ENCODE peak calls at places on chromosomes 16 and 17, in five cellular contexts. W is progenitor cell of endocrine pancreas, X is left ventricle myocardium inferior, I is chondrocyte, P is transverse colon. F is an unnamed sample.

GRCh38 chr17:29163563-29163962 is 16.6 kb downstream of the MYO18A start:
- DNase-seq in X (no peak), P (no peak), I (no peak), W (no peak), F (no peak)

GRCh38 chr16:66286527-66286926 is 80.0 kb upstream of the CDH5 start:
- DNase-seq in X (no peak), W (no peak), I (no peak), P (no peak), F (no peak)

GRCh38 chr16:48810803-48811453 is 200.9 kb upstream of the N4BP1 start:
- DNase-seq in I (no peak), W (peak; percentile 70), P (no peak), X (no peak), F (peak; percentile 13)

GRCh38 chr17:70091681-70092080 is 16.7 kb downstream of the KCNJ16 start:
- DNase-seq in P (no peak), X (no peak), I (no peak), W (no peak), F (no peak)

GRCh38 chr17:67500677-67501300 is 123.7 kb downstream of the PITPNC1 start:
- DNase-seq in P (no peak), W (no peak), X (no peak), I (no peak), F (no peak)

GRCh38 chr17:48261297-48261880 is 153.8 kb downstream of the SNX11 start:
- DNase-seq in P (peak; percentile 30), I (no peak), X (no peak), W (no peak), F (peak; percentile 41)

GRCh38 chr17:4594406-4595349 is 10.3 kb downstream of the SMTNL2 start:
- DNase-seq in I (no peak), X (no peak), W (peak; percentile 46), P (peak; percentile 53), F (peak; percentile 69)

GRCh38 chr16:13957197-13958078 is 37.5 kb downstream of the ERCC4 start:
- DNase-seq in I (no peak), W (no peak), X (peak; percentile 41), P (peak; percentile 69), F (no peak)

GRCh38 chr17:81337449-81337848 is 42.3 kb upstream of the SLC38A10 start:
- DNase-seq in P (peak; percentile 67), X (no peak), W (no peak), I (no peak), F (no peak)

GRCh38 chr16:67861877-67862276 is 11.0 kb upstream of the EDC4 start:
- DNase-seq in P (no peak), X (no peak), I (no peak), W (no peak), F (no peak)

GRCh38 chr17:57551321-57552079 is 193.6 kb downstream of the CCDC182 start:
- DNase-seq in W (no peak), P (peak; percentile 82), I (no peak), X (no peak), F (no peak)

GRCh38 chr17:20244671-20245070 is 222.7 kb downstream of the LGALS9B start:
- DNase-seq in W (no peak), P (no peak), X (no peak), I (no peak), F (no peak)

GRCh38 chr16:67155305-67156145 is 4.2 kb downstream of the TRADD start:
- DNase-seq in X (peak; percentile 72), W (peak; percentile 80), I (no peak), P (peak; percentile 80), F (peak; percentile 92)

GRCh38 chr17:17413821-17414220 is 63.0 kb upstream of the MED9 start:
- DNase-seq in P (no peak), X (no peak), I (no peak), W (no peak), F (no peak)

GRCh38 chr16:70396209-70396904 is 42.5 kb downstream of the ST3GAL2 start:
- DNase-seq in I (no peak), P (no peak), X (no peak), W (no peak), F (no peak)

GRCh38 chr17:1256699-1257098 is 13.5 kb upstream of the BHLHA9 start:
- DNase-seq in W (no peak), I (no peak), X (no peak), P (no peak), F (no peak)

GRCh38 chr16:66636199-66636598 is 31.7 kb downstream of the CMTM3 start:
- DNase-seq in I (no peak), W (no peak), P (no peak), X (no peak), F (no peak)

GRCh38 chr16:48081656-48082055 is 74.1 kb downstream of the ABCC12 start:
- DNase-seq in P (no peak), W (no peak), I (no peak), X (no peak), F (no peak)

GRCh38 chr16:73285336-73285735 is 237.4 kb upstream of the ZFHX3 start:
- DNase-seq in W (no peak), I (no peak), P (no peak), X (no peak), F (no peak)

DNA sequence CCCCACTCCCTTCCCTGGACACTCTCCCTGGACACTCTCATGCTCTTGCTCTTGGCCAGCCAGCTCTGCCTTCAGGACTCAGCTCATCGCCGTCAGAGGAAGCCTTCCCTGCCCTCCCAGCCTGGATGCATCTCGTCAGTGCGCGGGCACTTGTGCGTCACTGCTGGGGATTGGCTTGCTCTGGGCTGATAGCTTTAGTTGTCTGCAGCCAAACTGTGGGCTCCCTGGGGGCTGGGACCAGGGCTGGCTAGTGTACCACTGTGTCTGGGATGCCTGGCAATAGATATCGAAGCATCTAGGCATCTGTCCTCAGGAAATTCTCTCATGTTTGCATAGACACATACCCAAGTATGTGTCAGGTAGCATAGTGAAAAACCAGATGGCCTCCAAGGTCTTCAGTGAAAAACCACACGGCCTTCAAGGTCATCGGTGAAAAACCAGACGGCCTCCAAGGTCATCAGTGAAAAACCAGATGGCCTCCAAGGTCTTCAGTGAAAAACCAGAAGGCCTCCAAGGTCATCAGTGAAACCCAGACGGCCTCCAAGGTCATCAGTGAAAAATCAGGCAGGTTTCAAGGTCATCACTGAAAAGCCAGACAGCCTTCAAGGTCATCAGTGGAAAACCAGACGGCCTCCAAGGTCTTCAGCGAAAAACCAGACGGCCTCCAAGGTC is 72.0 kb downstream of the CMIP start:
- DNase-seq in P (no peak), X (no peak), I (peak; percentile 69), W (no peak), F (no peak)
- TF ChIP-seq CTCF in P (no peak), X (no peak), I (no peak), W (no peak), F (no peak)

GRCh38 chr16:1283996-1284592 is 25.3 kb upstream of the UBE2I start:
- DNase-seq in I (no peak), P (no peak), W (no peak), X (no peak), F (no peak)

GRCh38 chr16:1287982-1288670 is 21.3 kb upstream of the UBE2I start:
- DNase-seq in X (peak; percentile 39), P (no peak), W (no peak), I (no peak), F (no peak)

GRCh38 chr16:1286492-1287094 is 22.8 kb upstream of the UBE2I start:
- DNase-seq in X (no peak), I (no peak), P (no peak), W (no peak), F (no peak)

GRCh38 chr16:1283296-1283695 is 26.1 kb upstream of the UBE2I start:
- DNase-seq in W (no peak), I (no peak), X (no peak), P (no peak), F (no peak)

DNA sequence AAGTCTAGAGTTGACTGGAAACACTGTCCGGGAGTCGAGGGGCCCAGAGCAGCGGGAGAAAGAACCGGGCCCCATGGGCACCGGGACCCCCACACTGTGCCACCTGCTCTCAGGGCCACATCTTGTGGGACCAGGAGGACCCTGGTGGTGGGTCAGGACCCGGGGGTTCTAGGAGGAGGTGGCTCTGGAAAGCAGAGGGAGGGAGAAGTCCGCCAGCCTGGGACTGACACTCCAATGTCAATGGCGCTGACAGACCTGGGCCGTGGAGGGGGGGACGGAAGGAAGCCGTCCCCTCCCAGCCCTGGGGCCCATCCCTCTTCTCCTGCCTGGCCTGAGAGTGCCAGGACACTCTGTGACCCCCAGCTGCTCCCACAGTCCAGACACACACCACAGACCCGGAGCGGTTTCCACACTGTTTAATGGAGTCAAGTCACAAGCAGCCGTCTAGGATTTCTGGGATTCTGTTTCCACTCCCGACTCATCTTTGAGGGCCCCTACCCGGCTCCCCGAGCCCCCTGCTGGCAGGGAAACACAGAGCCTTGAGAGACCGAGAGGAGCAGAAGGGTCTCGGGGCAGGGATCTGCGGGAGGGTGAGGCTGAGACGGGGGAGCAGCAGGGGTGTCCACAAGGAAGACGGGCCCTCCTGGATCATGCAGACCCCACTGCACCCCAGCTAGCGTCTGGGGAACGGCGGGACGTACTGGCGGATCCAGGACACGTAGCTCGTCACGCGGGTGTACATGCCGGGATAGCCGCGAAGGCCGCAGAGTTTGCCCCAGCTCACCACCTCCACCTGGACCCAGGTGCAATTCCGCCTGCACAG is 23.6 kb upstream of the UBE2I start:
- DNase-seq in I (peak; percentile 81), W (no peak), X (no peak), P (no peak), F (no peak)
- TF ChIP-seq CTCF in I (peak; percentile 15), W (peak; percentile 32), X (no peak), P (no peak), F (no peak)

DNA sequence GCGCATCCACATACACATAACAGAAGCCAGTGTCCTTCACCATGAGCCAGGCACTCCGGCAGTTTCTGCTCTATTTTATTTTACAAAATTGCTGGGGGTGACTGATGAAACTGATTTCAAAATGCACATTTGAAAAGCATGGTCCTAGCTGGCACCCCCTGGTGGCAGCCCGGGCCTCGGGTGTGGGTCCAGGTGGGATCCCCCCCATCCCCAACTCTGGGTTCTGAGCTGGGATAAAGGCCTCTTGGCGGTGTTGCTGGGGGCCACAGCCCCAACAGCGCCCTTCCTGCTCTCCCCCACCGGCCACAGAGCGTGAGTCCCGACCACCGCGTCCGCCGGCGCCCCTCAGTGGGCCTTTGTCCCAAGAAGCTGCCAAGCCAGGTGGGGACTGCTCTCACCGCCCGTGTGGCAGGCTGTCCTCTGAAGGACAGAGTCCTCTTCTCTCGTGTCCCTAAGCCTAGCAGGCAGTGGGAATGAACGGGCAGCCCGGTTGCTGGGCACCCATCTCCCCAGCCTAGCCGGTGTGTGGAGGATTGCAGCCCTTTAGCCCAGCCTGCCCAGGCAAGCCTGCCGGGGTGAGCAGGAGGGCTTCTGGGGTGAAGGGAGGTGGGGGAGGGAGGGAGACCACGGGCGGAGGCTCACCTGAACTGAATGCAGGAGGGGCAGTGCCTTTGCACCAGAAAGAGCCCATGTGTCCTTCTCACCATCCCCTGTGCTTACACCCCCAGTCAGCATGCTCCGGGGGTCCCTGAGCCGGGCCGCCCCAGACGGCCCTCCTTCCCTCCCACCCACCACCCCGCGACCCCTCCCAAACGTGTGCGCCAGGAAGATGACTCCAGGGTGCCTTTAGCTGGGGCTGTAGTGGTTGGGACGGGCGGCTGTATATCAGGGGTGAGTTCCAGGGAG is 898 bp downstream of the SNAI3 start:
- DNase-seq in P (peak; percentile 50), I (no peak), W (no peak), X (no peak), F (peak; percentile 54)
- TF ChIP-seq CTCF in P (peak; percentile 51), I (peak; percentile 80), W (peak; percentile 65), X (peak; percentile 57), F (peak; percentile 45)

GRCh38 chr16:31073823-31074072 is 292 bp downstream of the ZNF668 start:
- DNase-seq in I (no peak), X (no peak), P (no peak), W (no peak), F (no peak)

GRCh38 chr16:31074073-31074813 is at the start of the genes ZNF646 and ZNF668:
- DNase-seq in P (peak; percentile 99), X (peak; percentile 98), W (peak; percentile 89), I (peak; percentile 99), F (peak; percentile 91)

GRCh38 chr16:31071861-31072260 is 2.2 kb downstream of the ZNF668 start:
- DNase-seq in W (no peak), I (no peak), X (no peak), P (no peak), F (no peak)

GRCh38 chr16:31072540-31073072 is 1.4 kb downstream of the ZNF668 start:
- DNase-seq in W (no peak), P (peak; percentile 38), X (no peak), I (no peak), F (peak; percentile 18)

GRCh38 chr16:31073073-31073822 is 792 bp downstream of the ZNF668 start:
- DNase-seq in I (peak; percentile 95), W (peak; percentile 72), P (peak; percentile 94), X (peak; percentile 93), F (peak; percentile 94)
- TF ChIP-seq CTCF in I (no peak), W (no peak), P (no peak), X (no peak), F (no peak)